ENCODE peak calls at places on chromosomes 16 and 17, in nine cellular contexts. U is neural progenitor cell; B is progenitor cell of endocrine pancreas; F is tibial nerve; V is mucosa of descending colon; C is cardiac fibroblast; G is foreskin fibroblast; X is choroid plexus epithelial cell; H is CD4-positive, alpha-beta T cell. Z is an unnamed sample.

GRCh38 chr16:87734644-87735043 is 31.1 kb downstream of the KLHDC4 start:
- DNase-seq in V (no peak), U (no peak), G (no peak), F (no peak), C (no peak), B (no peak), X (no peak), H (no peak), Z (no peak)

GRCh38 chr17:38590988-38591758 is 14.6 kb downstream of the SRCIN1 start:
- DNase-seq in B (no peak), G (no peak), V (no peak), C (no peak), U (peak; percentile 24), H (no peak), F (no peak), X (no peak), Z (no peak)

GRCh38 chr16:47734987-47735594 is 274.0 kb downstream of the PHKB start:
- DNase-seq in F (no peak), H (no peak), V (peak; percentile 47), G (no peak), X (no peak), C (no peak), B (no peak), U (no peak), Z (no peak)

GRCh38 chr17:50903604-50904521 is 37.7 kb upstream of the TOB1 start:
- DNase-seq in X (peak; percentile 81), B (no peak), F (no peak), U (no peak), G (peak; percentile 10), V (no peak), C (peak; percentile 68), H (no peak), Z (no peak)

GRCh38 chr17:46783031-46783593 is 35.4 kb downstream of the WNT3 start:
- DNase-seq in V (peak; percentile 67), H (no peak), B (no peak), C (no peak), G (no peak), F (no peak), X (no peak), U (no peak), Z (no peak)

GRCh38 chr17:80501739-80502577 is 25.6 kb upstream of the NPTX1 start:
- DNase-seq in G (no peak), B (no peak), U (no peak), H (no peak), C (peak; percentile 85), V (no peak), F (no peak), X (no peak), Z (no peak)

GRCh38 chr16:85667841-85668413 is 20.8 kb downstream of the GINS2 start:
- DNase-seq in F (no peak), V (no peak), U (no peak), X (peak; percentile 19), H (no peak), G (no peak), B (no peak), C (no peak), Z (peak; percentile 77)

GRCh38 chr17:69858460-69858859 is 216.6 kb upstream of the KCNJ16 start:
- DNase-seq in C (no peak), H (no peak), F (no peak), X (peak; percentile 12), U (no peak), V (no peak), G (no peak), B (no peak), Z (no peak)

GRCh38 chr17:37825851-37826250 is 81.0 kb upstream of the HNF1B start:
- DNase-seq in B (no peak), F (no peak), H (no peak), C (no peak), U (no peak), X (no peak), V (no peak), G (no peak), Z (no peak)

DNA sequence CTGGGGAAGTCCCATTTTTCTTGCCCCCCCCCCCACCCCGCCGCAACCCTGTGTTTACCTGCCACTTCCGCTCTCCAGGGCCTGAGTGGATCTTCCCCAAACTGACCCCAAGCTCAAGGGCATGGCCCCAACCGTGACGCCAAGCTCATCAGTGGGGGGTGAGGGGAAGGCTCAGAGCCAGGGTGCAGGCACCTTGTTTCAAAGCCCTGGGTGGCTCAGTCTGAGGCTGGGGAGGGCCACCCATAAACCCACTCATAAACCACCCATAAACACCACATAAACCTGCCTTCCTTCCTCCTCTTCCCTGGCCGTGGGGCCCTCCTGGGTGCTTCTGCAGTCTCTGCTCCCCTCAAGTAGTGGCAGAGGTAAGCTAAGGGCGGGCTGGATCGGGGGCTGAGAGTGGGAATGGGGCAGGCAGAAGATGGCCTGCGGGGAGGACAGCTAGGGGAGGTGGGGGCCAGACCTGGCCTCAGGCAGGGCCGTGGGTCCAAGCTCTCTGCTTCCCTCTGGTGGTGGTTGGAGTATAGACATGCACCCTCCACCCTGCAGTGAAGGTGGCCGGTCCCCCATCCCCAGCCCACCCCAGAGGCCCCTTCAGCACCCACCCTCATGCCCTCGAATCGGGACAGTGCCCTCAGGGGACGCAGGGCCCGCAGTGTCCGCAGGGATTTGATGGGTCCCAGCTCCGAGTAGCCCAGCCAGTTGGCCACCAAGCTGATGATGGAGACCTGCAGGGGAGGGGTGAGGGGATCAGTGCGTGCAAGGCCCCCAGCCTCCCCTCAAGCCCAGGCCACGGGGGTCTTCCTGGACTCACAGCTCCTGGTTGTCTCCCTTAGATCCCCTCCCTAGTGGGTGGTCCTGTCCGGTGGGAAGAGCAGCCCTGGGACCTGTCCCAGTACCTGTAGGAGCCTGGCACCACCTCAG is 14.6 kb upstream of the CD79B start:
- DNase-seq in V (peak; percentile 53), X (peak; percentile 47), B (peak; percentile 43), H (peak; percentile 33), U (peak; percentile 78), G (no peak), F (no peak), C (peak; percentile 45), Z (no peak)
- TF ChIP-seq CTCF in V (peak; percentile 37), X (peak; percentile 77), B (peak; percentile 84), H (peak; percentile 87), U (peak; percentile 71), G (peak; percentile 55), F (peak; percentile 70), C (peak; percentile 75), Z (peak; percentile 86)

GRCh38 chr17:73317554-73318426 is 6.0 kb upstream of the CDC42EP4 start:
- DNase-seq in H (no peak), V (no peak), F (no peak), B (no peak), C (no peak), X (no peak), U (no peak), G (no peak), Z (no peak)
- TF ChIP-seq CTCF in H (no peak), V (no peak), F (no peak), B (no peak), C (no peak), X (no peak), U (no peak), G (no peak), Z (no peak)

GRCh38 chr17:82933911-82934310 is 94.1 kb upstream of the ZNF750 start:
- DNase-seq in U (no peak), H (no peak), G (no peak), F (no peak), C (no peak), V (peak; percentile 22), X (peak; percentile 14), B (no peak), Z (peak; percentile 70)
- TF ChIP-seq CTCF in U (no peak), H (no peak), G (no peak), F (no peak), C (no peak), V (no peak), X (peak; percentile 29), B (peak; percentile 24), Z (peak; percentile 35)

GRCh38 chr17:48025040-48025903 is 12.3 kb downstream of the COPZ2 start:
- DNase-seq in H (peak; percentile 99), G (peak; percentile 96), X (peak; percentile 98), U (peak; percentile 98), V (peak; percentile 99), B (peak; percentile 96), C (peak; percentile 97), F (peak; percentile 97), Z (peak; percentile 100)

GRCh38 chr17:48025904-48026502 is 11.6 kb downstream of the COPZ2 start:
- DNase-seq in G (no peak), V (peak; percentile 48), X (no peak), B (no peak), C (no peak), F (no peak), U (no peak), H (no peak), Z (no peak)

GRCh38 chr17:48023408-48024148 is 14.0 kb downstream of the COPZ2 start:
- DNase-seq in B (peak; percentile 63), X (no peak), G (peak; percentile 75), U (peak; percentile 93), F (peak; percentile 72), V (peak; percentile 85), C (peak; percentile 49), H (no peak), Z (peak; percentile 98)

GRCh38 chr17:48022906-48023305 is 14.7 kb downstream of the COPZ2 start:
- DNase-seq in X (no peak), H (no peak), U (no peak), V (no peak), C (no peak), B (no peak), F (no peak), G (no peak), Z (no peak)

GRCh38 chr17:48024149-48025039 is 13.2 kb downstream of the COPZ2 start:
- DNase-seq in B (no peak), H (no peak), G (no peak), X (no peak), C (peak; percentile 59), V (peak; percentile 79), F (no peak), U (peak; percentile 77), Z (no peak)
- TF ChIP-seq CTCF in B (no peak), H (peak; percentile 2), G (peak; percentile 1), X (no peak), C (peak; percentile 17), V (no peak), F (no peak), U (no peak), Z (no peak)

GRCh38 chr17:42775534-42776098 is 2.4 kb downstream of the VPS25 start:
- DNase-seq in F (no peak), C (peak; percentile 85), V (no peak), G (no peak), B (no peak), U (no peak), H (no peak), X (peak; percentile 51), Z (no peak)

GRCh38 chr17:42778570-42778969 is 1.8 kb upstream of the WNK4 start:
- DNase-seq in V (no peak), X (no peak), H (no peak), U (no peak), G (no peak), C (no peak), F (no peak), B (no peak), Z (no peak)

GRCh38 chr17:42772945-42773289 is 332 bp upstream of the VPS25 start:
- DNase-seq in C (no peak), V (no peak), B (no peak), X (no peak), H (no peak), F (no peak), U (no peak), G (no peak), Z (no peak)

GRCh38 chr17:42774066-42774750 is 959 bp downstream of the VPS25 start:
- DNase-seq in V (no peak), G (no peak), X (peak; percentile 41), B (no peak), F (no peak), C (peak; percentile 78), U (no peak), H (no peak), Z (no peak)

GRCh38 chr17:42773290-42774035 is at the start of gene VPS25:
- DNase-seq in C (peak; percentile 92), V (peak; percentile 85), G (peak; percentile 79), H (peak; percentile 67), F (peak; percentile 38), X (peak; percentile 89), U (peak; percentile 88), B (no peak), Z (no peak)
- TF ChIP-seq CTCF in C (peak; percentile 25), V (no peak), G (peak; percentile 23), H (no peak), F (no peak), X (peak; percentile 39), U (peak; percentile 28), B (peak; percentile 11), Z (peak; percentile 53)

Z was measured in chondrocyte.